ENCODE peak calls at places on chromosomes 2 and 18, in five cellular contexts. I is AG08396, N is cardiac muscle cell, Q is HFFc6, L is colonic mucosa. P is an unnamed sample.

GRCh38 chr2:219642064-219642444 is 14.6 kb downstream of the SLC4A3 start:
- DNase-seq in I (no peak), N (peak), Q (no peak), L (no peak), P (no peak)

GRCh38 chr18:13558132-13558531 is 168.2 kb downstream of the FAM210A start:
- DNase-seq in I (peak), N (peak), Q (no peak), L (no peak), P (no peak)

GRCh38 chr18:70931942-70932814 is 643.3 kb downstream of the SOCS6 start:
- DNase-seq in I (peak), N (peak), Q (peak), L (no peak), P (no peak)

GRCh38 chr18:72762505-72763122 is 105.2 kb downstream of the NETO1 start:
- DNase-seq in I (peak), N (peak), Q (peak), L (no peak), P (no peak)

GRCh38 chr2:161625314-161625919 is 1.2 kb downstream of the SLC4A10 start:
- DNase-seq in I (no peak), N (peak), Q (no peak), L (peak), P (no peak)

GRCh38 chr2:106165556-106165955 is 28.5 kb downstream of the UXS1 start:
- DNase-seq in I (no peak), N (no peak), Q (no peak), L (no peak), P (no peak)

GRCh38 chr2:73162856-73163521 is 39.4 kb upstream of the NOTO start:
- DNase-seq in I (no peak), N (no peak), Q (no peak), L (no peak), P (no peak)

GRCh38 chr2:62578837-62579640 is 73.0 kb upstream of the TMEM17 start:
- DNase-seq in I (peak), N (no peak), Q (peak), L (peak), P (no peak)

GRCh38 chr2:171260471-171261424 is 100.1 kb upstream of the TLK1 start:
- DNase-seq in I (no peak), N (no peak), Q (no peak), L (no peak), P (no peak)

GRCh38 chr18:45166341-45167108 is 448.8 kb upstream of the SLC14A2 start:
- DNase-seq in I (peak), N (no peak), Q (peak), L (peak), P (no peak)

GRCh38 chr2:207085110-207085509 is 80.6 kb downstream of the KLF7 start:
- DNase-seq in I (no peak), N (no peak), Q (no peak), L (no peak), P (no peak)

GRCh38 chr18:58539659-58540380 is 89.1 kb downstream of the ALPK2 start:
- DNase-seq in I (no peak), N (no peak), Q (no peak), L (no peak), P (no peak)

GRCh38 chr2:133596701-133597393 is 28.6 kb upstream of the NCKAP5 start:
- DNase-seq in I (no peak), N (no peak), Q (no peak), L (no peak), P (no peak)

GRCh38 chr2:31127931-31128330 is 10.3 kb downstream of the GALNT14 start:
- DNase-seq in I (no peak), N (no peak), Q (no peak), L (no peak), P (no peak)

GRCh38 chr18:7684966-7685365 is 117.8 kb downstream of the PTPRM start:
- DNase-seq in I (no peak), N (no peak), Q (no peak), L (no peak), P (no peak)

GRCh38 chr2:9844036-9844483 is 786 bp downstream of the TAF1B start:
- DNase-seq in I (no peak), N (no peak), Q (peak), L (no peak), P (no peak)

P was measured in mesothelial cell of epicardium.